ENCODE peak calls at places on chromosomes 6 and 20, in nine cellular contexts. D, V, W, Y, M, G, N, X and T are unnamed samples.
A peak's percentile ranks its signal among the peaks of the same experiment; 100 is the strongest.

GRCh38 chr6:101650402-101651100 is 257.0 kb downstream of the GRIK2 start:
- DNase-seq in D (no peak), V (no peak), W (no peak), Y (no peak), M (no peak), G (no peak), N (no peak), X (no peak), T (no peak)

GRCh38 chr6:113586966-113587699 is 270.0 kb upstream of the MARCKS start:
- DNase-seq in D (no peak), V (no peak), W (no peak), Y (no peak), M (no peak), G (peak; percentile 90), N (no peak), X (no peak), T (no peak)

GRCh38 chr20:12928755-12929401 is 79.9 kb upstream of the SPTLC3 start:
- DNase-seq in D (no peak), V (no peak), W (peak; percentile 93), Y (peak; percentile 71), M (peak; percentile 28), G (no peak), N (no peak), X (no peak), T (peak; percentile 20)

GRCh38 chr6:47651505-47651944 is 46.9 kb upstream of the ADGRF4 start:
- DNase-seq in D (no peak), V (no peak), W (peak; percentile 83), Y (peak; percentile 80), M (no peak), G (no peak), N (no peak), X (no peak), T (no peak)

GRCh38 chr20:38138086-38138777 is 26.8 kb downstream of the TGM2 start:
- DNase-seq in D (no peak), V (no peak), W (no peak), Y (no peak), M (no peak), G (no peak), N (no peak), X (no peak), T (no peak)

GRCh38 chr6:130565696-130566095 is 199.9 kb downstream of the TMEM200A start:
- DNase-seq in D (no peak), V (no peak), W (no peak), Y (no peak), M (no peak), G (no peak), N (no peak), X (no peak), T (no peak)

GRCh38 chr6:45626087-45626891 is 248.6 kb upstream of the SUPT3H start:
- DNase-seq in D (no peak), V (no peak), W (peak; percentile 90), Y (peak; percentile 96), M (no peak), G (peak; percentile 16), N (no peak), X (no peak), T (no peak)

GRCh38 chr20:4512891-4513550 is 208.7 kb upstream of the PRND start:
- DNase-seq in D (no peak), V (no peak), W (peak; percentile 97), Y (peak; percentile 91), M (peak; percentile 87), G (no peak), N (no peak), X (no peak), T (no peak)

GRCh38 chr6:29793796-29794195 is 33.8 kb upstream of the HLA-G start:
- DNase-seq in D (no peak), V (no peak), W (no peak), Y (no peak), M (no peak), G (no peak), N (no peak), X (no peak), T (no peak)

GRCh38 chr20:16241911-16242310 is 331.3 kb downstream of the KIF16B start:
- DNase-seq in D (no peak), V (no peak), W (no peak), Y (no peak), M (peak; percentile 20), G (no peak), N (no peak), X (no peak), T (no peak)

GRCh38 chr20:3106185-3106584 is 21.7 kb upstream of the AVP start:
- DNase-seq in D (no peak), V (no peak), W (no peak), Y (no peak), M (no peak), G (no peak), N (no peak), X (no peak), T (no peak)

GRCh38 chr6:43442935-43443334 is 12.4 kb downstream of the DLK2 start:
- DNase-seq in D (no peak), V (no peak), W (no peak), Y (no peak), M (no peak), G (no peak), N (no peak), X (no peak), T (no peak)

GRCh38 chr6:7267521-7268091 is 45.4 kb downstream of the SSR1 start:
- DNase-seq in D (peak; percentile 88), V (no peak), W (peak; percentile 96), Y (peak; percentile 90), M (peak; percentile 61), G (no peak), N (no peak), X (no peak), T (peak; percentile 71)

GRCh38 chr6:44035621-44036020 is 91.6 kb downstream of the MRPL14 start:
- DNase-seq in D (no peak), V (no peak), W (no peak), Y (peak; percentile 83), M (no peak), G (no peak), N (no peak), X (no peak), T (no peak)

GRCh38 chr6:127855542-127856159 is 45.2 kb downstream of the THEMIS start:
- DNase-seq in D (no peak), V (peak; percentile 53), W (no peak), Y (peak; percentile 64), M (peak; percentile 20), G (peak; percentile 18), N (no peak), X (no peak), T (peak; percentile 22)

DNA sequence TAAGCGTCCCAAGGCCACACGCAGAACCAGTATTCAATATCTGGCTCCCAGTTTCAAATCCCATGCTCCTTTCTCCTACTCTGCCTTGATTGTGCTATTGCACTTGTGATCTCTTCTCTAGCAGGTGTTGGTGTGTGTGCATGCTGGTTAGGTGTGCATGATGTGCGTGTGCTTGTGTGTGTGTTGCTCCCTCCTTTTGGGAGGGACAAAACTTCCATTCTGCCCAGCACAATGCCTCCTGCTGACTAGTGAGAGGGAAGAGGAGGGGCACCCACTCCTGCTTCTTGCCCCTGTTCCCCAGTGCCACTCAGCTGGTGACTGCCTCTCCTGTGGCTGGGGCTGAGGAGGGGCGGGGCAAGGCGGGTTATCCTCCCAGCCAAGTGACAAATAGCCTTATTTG is 19.7 kb downstream of the CD40 start:
- DNase-seq in D (no peak), V (no peak), W (no peak), Y (no peak), M (no peak), G (no peak), N (no peak), X (no peak), T (no peak)
- TF ChIP-seq CTCF in D (no peak), V (no peak), W (no peak), Y (no peak), M (no peak), G (no peak), N (no peak), X (no peak), T (no peak)

GRCh38 chr6:66663127-66663526 is 956.1 kb upstream of the EYS start:
- DNase-seq in D (no peak), V (no peak), W (no peak), Y (no peak), M (no peak), G (peak; percentile 55), N (no peak), X (no peak), T (no peak)

GRCh38 chr6:66662721-66663120 is 955.7 kb upstream of the EYS start:
- DNase-seq in D (no peak), V (no peak), W (no peak), Y (no peak), M (no peak), G (peak; percentile 77), N (no peak), X (no peak), T (no peak)

GRCh38 chr6:66664112-66664511 is 957.1 kb upstream of the EYS start:
- DNase-seq in D (no peak), V (no peak), W (no peak), Y (no peak), M (no peak), G (no peak), N (no peak), X (no peak), T (no peak)

GRCh38 chr6:66662196-66662595 is 955.2 kb upstream of the EYS start:
- DNase-seq in D (no peak), V (no peak), W (peak; percentile 14), Y (peak; percentile 36), M (peak; percentile 4), G (peak; percentile 17), N (no peak), X (no peak), T (no peak)
- TF ChIP-seq CTCF in D (no peak), V (no peak), W (peak; percentile 69), Y (peak; percentile 46), M (no peak), G (peak; percentile 64), N (no peak), X (no peak), T (no peak)

GRCh38 chr20:1761598-1761997 is 104.0 kb upstream of the SIRPG start:
- DNase-seq in D (no peak), V (no peak), W (no peak), Y (no peak), M (no peak), G (no peak), N (no peak), X (no peak), T (no peak)

GRCh38 chr20:1761116-1761515 is 103.5 kb upstream of the SIRPG start:
- DNase-seq in D (no peak), V (no peak), W (peak; percentile 94), Y (peak; percentile 86), M (peak; percentile 49), G (no peak), N (no peak), X (no peak), T (no peak)

GRCh38 chr20:1769491-1769890 is 111.9 kb upstream of the SIRPG start:
- DNase-seq in D (no peak), V (no peak), W (no peak), Y (no peak), M (no peak), G (no peak), N (no peak), X (no peak), T (no peak)

GRCh38 chr20:1758765-1759164 is 101.2 kb upstream of the SIRPG start:
- DNase-seq in D (no peak), V (no peak), W (no peak), Y (no peak), M (no peak), G (no peak), N (no peak), X (no peak), T (no peak)

GRCh38 chr20:1764136-1765033 is 106.8 kb upstream of the SIRPG start:
- DNase-seq in D (peak; percentile 69), V (peak; percentile 57), W (peak; percentile 80), Y (peak; percentile 96), M (peak; percentile 85), G (peak; percentile 80), N (peak; percentile 80), X (peak; percentile 69), T (peak; percentile 72)
- TF ChIP-seq CTCF in D (no peak), V (peak; percentile 88), W (peak; percentile 90), Y (peak; percentile 86), M (peak; percentile 88), G (peak; percentile 79), N (peak; percentile 38), X (peak; percentile 89), T (peak; percentile 65)

GRCh38 chr6:136288566-136289326 is 900 bp downstream of the BCLAF1 start:
- DNase-seq in D (peak; percentile 72), V (peak; percentile 91), W (peak; percentile 96), Y (peak; percentile 91), M (peak; percentile 75), G (peak; percentile 89), N (peak; percentile 77), X (peak; percentile 33), T (peak; percentile 58)
- TF ChIP-seq CTCF in D (no peak), V (no peak), W (peak; percentile 29), Y (peak; percentile 57), M (no peak), G (peak; percentile 31), N (no peak), X (no peak), T (peak; percentile 31)